ENCODE peak calls at places on chromosome 22, in seven cellular contexts. E is stimulated activated effector memory CD8-positive, alpha-beta T cell treated with anti-CD3 and anti-CD28 coated beads, Interleukin-12 subunit alpha, Interleukin-12 subunit beta, amount 100 ng/mL, for 72 hours; D is fibroblast of the aortic adventitia; R is GOT3; K is activated CD4-positive, alpha-beta T cell treated with anti-CD3 and anti-CD28 coated beads, Interleukin-2, amount 10 ng/mL, durations not matched to agents 24 days and 14 days; C is GDM1; M is LoVo. S is an unnamed sample.

GRCh38 chr22:43534916-43535315 is 123.1 kb downstream of the MPPED1 start:
- DNase-seq in E (no peak), D (no peak), R (no peak), K (no peak), C (no peak), M (no peak), S (no peak)

GRCh38 chr22:39433476-39434242 is 23.2 kb upstream of the MGAT3 start:
- DNase-seq in E (no peak), D (no peak), R (no peak), K (no peak), C (no peak), M (no peak), S (no peak)

GRCh38 chr22:45966320-45966891 is 10.6 kb downstream of the WNT7B start:
- DNase-seq in E (no peak), D (no peak), R (no peak), K (no peak), C (no peak), M (no peak), S (no peak)

GRCh38 chr22:41530612-41531421 is 13.5 kb downstream of the POLR3H start:
- DNase-seq in E (no peak), D (no peak), R (no peak), K (no peak), C (no peak), M (no peak), S (no peak)

GRCh38 chr22:49855491-49855911 is 1.9 kb downstream of the ZBED4 start:
- DNase-seq in E (no peak), D (peak; percentile 26), R (no peak), K (peak; percentile 67), C (no peak), M (no peak), S (peak; percentile 20)

GRCh38 chr22:24831678-24832077 is 25.7 kb downstream of the SGSM1 start:
- DNase-seq in E (no peak), D (no peak), R (no peak), K (no peak), C (no peak), M (no peak), S (no peak)

GRCh38 chr22:25882366-25882765 is 140.4 kb downstream of the MYO18B start:
- DNase-seq in E (no peak), D (no peak), R (no peak), K (no peak), C (no peak), M (no peak), S (no peak)

GRCh38 chr22:46484861-46485595 is 52.4 kb downstream of the CELSR1 start:
- DNase-seq in E (no peak), D (peak; percentile 42), R (no peak), K (no peak), C (no peak), M (no peak), S (peak; percentile 84)

GRCh38 chr22:32281092-32281491 is 25.9 kb upstream of the SLC5A4 start:
- DNase-seq in E (no peak), D (peak; percentile 2), R (no peak), K (no peak), C (no peak), M (peak; percentile 20), S (no peak)

GRCh38 chr22:34414467-34415440 is 494.5 kb upstream of the LARGE1 start:
- DNase-seq in E (no peak), D (no peak), R (no peak), K (peak; percentile 70), C (peak; percentile 69), M (peak; percentile 65), S (peak; percentile 58)

GRCh38 chr22:24144471-24145115 is 36.7 kb upstream of the SUSD2 start:
- DNase-seq in E (no peak), D (no peak), R (no peak), K (no peak), C (no peak), M (no peak), S (no peak)

GRCh38 chr22:28817919-28818859 is 17.8 kb upstream of the XBP1 start:
- DNase-seq in E (no peak), D (no peak), R (no peak), K (no peak), C (no peak), M (no peak), S (peak; percentile 22)

GRCh38 chr22:32926600-32926999 is 125.1 kb downstream of the TIMP3 start:
- DNase-seq in E (no peak), D (peak; percentile 50), R (no peak), K (peak; percentile 56), C (no peak), M (no peak), S (peak; percentile 11)

GRCh38 chr22:38925571-38926041 is 31.8 kb upstream of the APOBEC3A start:
- DNase-seq in E (no peak), D (peak; percentile 29), R (no peak), K (no peak), C (no peak), M (no peak), S (peak; percentile 46)

GRCh38 chr22:24554316-24555159 is at the start of gene GUCD1:
- DNase-seq in E (peak; percentile 70), D (peak; percentile 43), R (no peak), K (peak; percentile 83), C (no peak), M (no peak), S (peak; percentile 25)

GRCh38 chr22:49765091-49765771 is 62.4 kb downstream of the BRD1 start:
- DNase-seq in E (no peak), D (no peak), R (no peak), K (no peak), C (no peak), M (no peak), S (no peak)

GRCh38 chr22:21834869-21835268 is 32.6 kb downstream of the MAPK1 start:
- DNase-seq in E (no peak), D (no peak), R (no peak), K (no peak), C (no peak), M (no peak), S (no peak)

GRCh38 chr22:40029189-40029890 is 34.6 kb downstream of the FAM83F start:
- DNase-seq in E (no peak), D (no peak), R (no peak), K (no peak), C (no peak), M (no peak), S (no peak)

GRCh38 chr22:37822079-37822833 is 926 bp upstream of the GALR3 start:
- DNase-seq in E (no peak), D (no peak), R (no peak), K (no peak), C (no peak), M (no peak), S (no peak)

GRCh38 chr22:45688606-45689080 is 17.0 kb downstream of the ATXN10 start:
- DNase-seq in E (no peak), D (peak; percentile 97), R (no peak), K (no peak), C (no peak), M (peak; percentile 84), S (peak; percentile 86)

GRCh38 chr22:50282361-50283144 is 12.4 kb upstream of the MAPK11 start:
- DNase-seq in E (no peak), D (peak; percentile 36), R (no peak), K (no peak), C (no peak), M (peak; percentile 74), S (peak; percentile 89)

GRCh38 chr22:37609240-37610152 is 862 bp downstream of the GGA1 start:
- DNase-seq in E (no peak), D (peak; percentile 20), R (no peak), K (peak; percentile 72), C (no peak), M (no peak), S (no peak)

GRCh38 chr22:46936378-46936916 is 174.0 kb downstream of the TBC1D22A start:
- DNase-seq in E (no peak), D (no peak), R (no peak), K (no peak), C (no peak), M (no peak), S (peak; percentile 80)

GRCh38 chr22:37616205-37617083 is 7.8 kb downstream of the GGA1 start:
- DNase-seq in E (no peak), D (no peak), R (no peak), K (no peak), C (no peak), M (no peak), S (no peak)

GRCh38 chr22:48897638-48897954 is 930.1 kb downstream of the BRD1 start:
- DNase-seq in E (no peak), D (no peak), R (no peak), K (no peak), C (no peak), M (no peak), S (no peak)

GRCh38 chr22:17102297-17102667 is 17.5 kb downstream of the IL17RA start:
- DNase-seq in E (no peak), D (no peak), R (no peak), K (no peak), C (no peak), M (no peak), S (no peak)

GRCh38 chr22:28000361-28000760 is 81.3 kb upstream of the PITPNB start:
- DNase-seq in E (no peak), D (no peak), R (no peak), K (no peak), C (no peak), M (no peak), S (no peak)

GRCh38 chr22:49934891-49935557 is 16.6 kb downstream of the CRELD2 start:
- DNase-seq in E (peak; percentile 91), D (peak; percentile 65), R (no peak), K (peak; percentile 97), C (peak; percentile 77), M (no peak), S (no peak)

GRCh38 chr22:30694638-30695350 is at the start of gene OSBP2:
- DNase-seq in E (peak; percentile 62), D (no peak), R (no peak), K (peak; percentile 80), C (no peak), M (peak; percentile 47), S (no peak)

GRCh38 chr22:24805790-24806662 is at the start of gene SGSM1:
- DNase-seq in E (peak; percentile 82), D (no peak), R (no peak), K (peak; percentile 94), C (peak; percentile 58), M (peak; percentile 88), S (no peak)